ENCODE peak calls at places on chromosomes 5 and 9, in four cellular contexts. X is HL-60, S is HCT116, M is GM23338. W is an unnamed sample.
A peak's percentile ranks its signal among the peaks of the same experiment; 100 is the strongest.

GRCh38 chr5:1228121-1228520 is 2.9 kb downstream of the SLC6A18 start:
- DNase-seq in X (no peak), S (no peak), M (no peak), W (no peak)

GRCh38 chr9:135989722-135990467 is 28.7 kb upstream of the UBAC1 start:
- DNase-seq in X (peak; percentile 58), S (no peak), M (no peak), W (no peak)

GRCh38 chr5:181221105-181221791 is 1.8 kb upstream of the TRIM41 start:
- DNase-seq in X (no peak), S (no peak), M (peak; percentile 47), W (no peak)

GRCh38 chr5:80070338-80071056 is 35.3 kb downstream of the THBS4 start:
- DNase-seq in X (no peak), S (no peak), M (no peak), W (no peak)

GRCh38 chr9:71762900-71763653 is 5.2 kb downstream of the CEMIP2 start:
- DNase-seq in X (no peak), S (no peak), M (no peak), W (no peak)

GRCh38 chr5:60483046-60483445 is 216.9 kb downstream of the DEPDC1B start:
- DNase-seq in X (no peak), S (no peak), M (no peak), W (no peak)

GRCh38 chr9:135902655-135903357 is 4.5 kb downstream of the CAMSAP1 start:
- DNase-seq in X (no peak), S (no peak), M (no peak), W (no peak)

GRCh38 chr9:89483592-89484474 is 14.1 kb downstream of the SEMA4D start:
- DNase-seq in X (peak; percentile 49), S (no peak), M (no peak), W (no peak)

GRCh38 chr9:126487856-126488255 is 125.9 kb upstream of the LMX1B start:
- DNase-seq in X (no peak), S (no peak), M (no peak), W (no peak)

GRCh38 chr9:7439355-7439978 is 360.1 kb downstream of the DMAC1 start:
- DNase-seq in X (no peak), S (no peak), M (no peak), W (no peak)

GRCh38 chr5:159456261-159456660 is 126.0 kb upstream of the IL12B start:
- DNase-seq in X (no peak), S (no peak), M (no peak), W (no peak)

GRCh38 chr5:36531401-36531800 is 75.0 kb upstream of the SLC1A3 start:
- DNase-seq in X (peak; percentile 49), S (no peak), M (no peak), W (no peak)

GRCh38 chr9:120742951-120743416 is 28.7 kb upstream of the MEGF9 start:
- DNase-seq in X (peak; percentile 36), S (peak; percentile 29), M (peak; percentile 78), W (peak; percentile 38)

GRCh38 chr5:107546685-107547084 is 124.1 kb downstream of the EFNA5 start:
- DNase-seq in X (no peak), S (no peak), M (no peak), W (no peak)

GRCh38 chr5:142327111-142327842 is 2.5 kb upstream of the SPRY4 start:
- DNase-seq in X (no peak), S (no peak), M (peak; percentile 65), W (no peak)

GRCh38 chr9:132166599-132166998 is 4.7 kb downstream of the NTNG2 start:
- DNase-seq in X (no peak), S (no peak), M (peak; percentile 86), W (peak; percentile 67)

GRCh38 chr5:10288600-10289213 is 19.0 kb downstream of the CMBL start:
- DNase-seq in X (no peak), S (no peak), M (no peak), W (no peak)

GRCh38 chr5:756171-756570 is 28.4 kb downstream of the ZDHHC11B start:
- DNase-seq in X (no peak), S (no peak), M (no peak), W (no peak)

GRCh38 chr9:132505961-132506691 is 76.3 kb upstream of the BARHL1 start:
- DNase-seq in X (no peak), S (no peak), M (no peak), W (no peak)

GRCh38 chr9:121353246-121353975 is 16.6 kb downstream of the STOM start:
- DNase-seq in X (peak; percentile 80), S (no peak), M (no peak), W (no peak)

GRCh38 chr5:151597749-151598148 is 6.6 kb upstream of the FAT2 start:
- DNase-seq in X (peak; percentile 59), S (no peak), M (peak; percentile 34), W (no peak)

GRCh38 chr5:116885825-116886224 is 311.2 kb upstream of the SEMA6A start:
- DNase-seq in X (no peak), S (no peak), M (no peak), W (no peak)

GRCh38 chr5:108878756-108879155 is 131.1 kb downstream of the FER start:
- DNase-seq in X (no peak), S (no peak), M (no peak), W (no peak)

GRCh38 chr5:142798099-142798768 is 28.1 kb downstream of the ARHGAP26 start:
- DNase-seq in X (peak; percentile 98), S (no peak), M (no peak), W (no peak)

GRCh38 chr9:91727316-91727861 is 222.6 kb downstream of the ROR2 start:
- DNase-seq in X (peak; percentile 40), S (peak; percentile 16), M (peak; percentile 80), W (peak; percentile 69)

GRCh38 chr5:141319202-141319601 is 1.4 kb downstream of the TAF7 start:
- DNase-seq in X (no peak), S (no peak), M (no peak), W (no peak)

GRCh38 chr5:141326088-141326854 is 4.0 kb upstream of the PCDHGA1 start:
- DNase-seq in X (peak; percentile 67), S (no peak), M (peak; percentile 88), W (peak; percentile 63)

GRCh38 chr5:141319699-141320098 is 885 bp downstream of the TAF7 start:
- DNase-seq in X (no peak), S (no peak), M (no peak), W (no peak)

GRCh38 chr5:141322261-141322660 is 1.7 kb upstream of the TAF7 start:
- DNase-seq in X (no peak), S (no peak), M (no peak), W (no peak)

GRCh38 chr5:141320225-141321169 is at the start of gene TAF7:
- DNase-seq in X (peak; percentile 88), S (peak; percentile 89), M (peak; percentile 97), W (peak; percentile 97)
- TF ChIP-seq REST in X (peak; percentile 45), S (no peak), M (no peak), W (no peak)

GRCh38 chr5:178111925-178112324 is 1.4 kb upstream of the N4BP3 start:
- DNase-seq in X (no peak), S (no peak), M (no peak), W (no peak)

GRCh38 chr5:178114325-178115135 is 1.2 kb downstream of the N4BP3 start:
- DNase-seq in X (peak; percentile 33), S (no peak), M (peak; percentile 48), W (no peak)

GRCh38 chr5:178113841-178114324 is 551 bp downstream of the N4BP3 start:
- DNase-seq in X (no peak), S (no peak), M (peak; percentile 63), W (peak; percentile 70)

GRCh38 chr5:178112545-178112944 is 787 bp upstream of the N4BP3 start:
- DNase-seq in X (no peak), S (no peak), M (no peak), W (no peak)

GRCh38 chr5:178113141-178113787 is at the start of gene N4BP3:
- DNase-seq in X (peak; percentile 27), S (peak; percentile 47), M (peak; percentile 91), W (peak; percentile 98)
- TF ChIP-seq REST in X (no peak), S (no peak), M (no peak), W (no peak)

DNA sequence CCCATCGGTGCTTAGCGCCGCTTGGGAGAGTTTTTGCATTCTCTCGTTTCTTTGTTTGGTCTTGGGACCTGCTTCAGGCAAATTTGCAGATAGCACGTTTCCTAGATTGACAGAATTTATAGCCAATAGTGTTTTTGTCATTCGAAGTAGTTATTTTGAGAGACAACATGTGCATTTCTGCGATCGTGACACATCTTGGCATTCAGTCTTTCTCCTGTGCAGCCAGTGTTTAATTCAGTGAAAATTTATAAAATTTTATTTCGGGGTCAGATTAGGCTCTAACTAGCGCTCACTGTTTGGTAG is 830 bp downstream of the PRRC1 start:
- DNase-seq in X (no peak), S (no peak), M (no peak), W (no peak)
- TF ChIP-seq REST in X (no peak), S (no peak), M (no peak), W (no peak)

GRCh38 chr9:112041199-112041535 is 133.9 kb downstream of the SUSD1 start:
- DNase-seq in X (no peak), S (no peak), M (no peak), W (no peak)

GRCh38 chr9:112042244-112042638 is 132.9 kb downstream of the SUSD1 start:
- DNase-seq in X (no peak), S (no peak), M (no peak), W (no peak)

GRCh38 chr9:112042769-112043168 is 132.3 kb downstream of the SUSD1 start:
- DNase-seq in X (no peak), S (no peak), M (no peak), W (no peak)

GRCh38 chr9:112043423-112043822 is 131.7 kb downstream of the SUSD1 start:
- DNase-seq in X (no peak), S (no peak), M (no peak), W (no peak)

DNA sequence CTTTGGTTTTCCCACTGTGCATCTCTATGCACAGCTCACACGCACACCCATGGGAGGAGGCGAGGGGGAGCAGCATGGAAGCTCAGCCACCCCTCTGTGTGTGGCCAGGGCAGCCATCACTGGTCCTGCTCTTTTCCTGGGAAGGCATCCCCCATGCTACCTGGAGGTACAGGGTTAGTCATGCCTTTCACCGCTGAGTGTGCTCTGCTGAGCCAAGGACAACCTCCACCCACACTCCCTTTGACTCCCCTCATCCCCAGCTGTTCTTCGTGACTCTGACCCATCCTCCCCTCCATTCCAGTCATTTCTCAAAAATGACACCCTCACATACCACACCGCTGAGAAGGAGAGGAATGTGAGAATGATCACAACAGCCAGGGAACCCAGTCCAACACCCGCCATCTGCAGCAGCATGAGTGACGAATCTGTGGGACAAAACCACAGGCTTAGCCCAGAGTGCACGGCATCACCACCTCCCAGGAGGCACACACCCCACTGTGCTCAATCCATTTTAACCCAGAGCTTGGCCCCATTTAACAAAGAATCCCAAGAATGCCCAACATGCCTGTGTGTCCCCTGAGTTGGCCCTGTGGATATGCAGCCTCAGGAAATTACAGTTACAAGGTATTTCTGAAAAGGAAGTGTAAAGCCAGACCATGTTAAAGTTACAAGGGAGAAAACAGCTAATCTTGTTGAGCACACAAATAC is 133.4 kb downstream of the SUSD1 start:
- DNase-seq in X (no peak), S (peak; percentile 81), M (peak; percentile 82), W (no peak)
- TF ChIP-seq REST in X (no peak), S (no peak), M (no peak), W (no peak)